ENCODE peak calls at places on chromosome 4, in eight cellular contexts. G is substantia nigra, X is mucosa of descending colon, P is hypothalamus, D is SK-N-SH, C is AG09309, Y is stomach, L is LoVo. S is an unnamed sample.
A peak's percentile ranks its signal among the peaks of the same experiment; 100 is the strongest.

GRCh38 chr4:87982446-87982845 is 6.9 kb downstream of the SPP1 start:
- DNase-seq in P (no peak), C (no peak), Y (no peak), X (no peak), G (no peak), L (no peak), D (no peak), S (no peak)

GRCh38 chr4:185305979-185306442 is 89.7 kb downstream of the LRP2BP start:
- DNase-seq in C (peak; percentile 96), D (no peak), P (no peak), Y (no peak), X (no peak), L (peak; percentile 41), G (no peak), S (no peak)

GRCh38 chr4:188428935-188429334 is 289.7 kb downstream of the TRIML1 start:
- DNase-seq in G (no peak), D (no peak), X (no peak), C (no peak), L (no peak), Y (no peak), P (no peak), S (no peak)

GRCh38 chr4:170687751-170688150 is 598.0 kb upstream of the AADAT start:
- DNase-seq in C (no peak), G (no peak), X (no peak), Y (no peak), P (no peak), D (no peak), L (no peak), S (no peak)

GRCh38 chr4:8478801-8479744 is 38.5 kb downstream of the TRMT44 start:
- DNase-seq in C (no peak), G (no peak), D (no peak), L (no peak), X (no peak), P (no peak), Y (no peak), S (no peak)

GRCh38 chr4:95500361-95500760 is 48.4 kb downstream of the UNC5C start:
- DNase-seq in P (no peak), D (no peak), Y (no peak), C (no peak), X (no peak), L (no peak), G (no peak), S (no peak)

GRCh38 chr4:165094873-165095272 is 17.8 kb downstream of the TMEM192 start:
- DNase-seq in X (no peak), G (no peak), C (no peak), P (no peak), D (no peak), Y (no peak), L (no peak), S (no peak)

GRCh38 chr4:156038772-156039171 is 85.1 kb upstream of the CTSO start:
- DNase-seq in Y (no peak), L (no peak), P (no peak), C (no peak), D (no peak), G (no peak), X (no peak), S (no peak)

GRCh38 chr4:153042757-153043156 is 106.6 kb downstream of the FHDC1 start:
- DNase-seq in P (no peak), L (no peak), G (no peak), Y (no peak), C (no peak), X (no peak), D (no peak), S (no peak)

GRCh38 chr4:2274320-2275043 is 12.6 kb upstream of the MXD4 start:
- DNase-seq in D (peak; percentile 68), L (no peak), P (no peak), C (no peak), G (no peak), X (no peak), Y (no peak), S (no peak)

GRCh38 chr4:62431513-62431912 is 1231.4 kb downstream of the ADGRL3 start:
- DNase-seq in L (no peak), X (no peak), Y (no peak), G (no peak), D (no peak), P (no peak), C (no peak), S (no peak)

GRCh38 chr4:167885071-167885470 is 207.3 kb upstream of the ANXA10 start:
- DNase-seq in L (no peak), P (no peak), Y (no peak), X (no peak), G (no peak), D (no peak), C (no peak), S (no peak)

GRCh38 chr4:25020240-25020639 is 10.5 kb downstream of the LGI2 start:
- DNase-seq in D (no peak), G (no peak), Y (no peak), L (no peak), X (no peak), C (peak; percentile 25), P (no peak), S (no peak)

GRCh38 chr4:179165339-179165738 is 1723.1 kb upstream of the AGA start:
- DNase-seq in D (no peak), Y (no peak), L (no peak), P (no peak), X (no peak), C (no peak), G (no peak), S (no peak)

GRCh38 chr4:8725845-8726244 is 133.3 kb downstream of the CPZ start:
- DNase-seq in L (no peak), X (no peak), D (no peak), Y (peak; percentile 17), P (no peak), G (no peak), C (no peak), S (no peak)

GRCh38 chr4:3303840-3304715 is 11.3 kb downstream of the RGS12 start:
- DNase-seq in G (no peak), P (no peak), L (no peak), C (no peak), X (no peak), D (peak; percentile 56), Y (no peak), S (no peak)

GRCh38 chr4:155679343-155679742 is 12.7 kb downstream of the GUCY1A1 start:
- DNase-seq in C (peak; percentile 2), L (no peak), X (no peak), P (no peak), D (no peak), Y (no peak), G (no peak), S (no peak)

GRCh38 chr4:56728512-56728911 is 47.4 kb upstream of the HOPX start:
- DNase-seq in C (peak; percentile 51), P (no peak), L (peak; percentile 63), G (no peak), Y (peak; percentile 34), D (no peak), X (peak; percentile 92), S (no peak)

GRCh38 chr4:94504545-94504944 is 52.8 kb downstream of the PDLIM5 start:
- DNase-seq in L (no peak), Y (no peak), P (no peak), X (no peak), C (peak; percentile 83), D (no peak), G (no peak), S (no peak)

GRCh38 chr4:139655116-139655515 is 10.5 kb upstream of the MGST2 start:
- DNase-seq in L (no peak), G (no peak), Y (no peak), X (no peak), P (no peak), C (peak; percentile 27), D (peak; percentile 32), S (no peak)

GRCh38 chr4:40648141-40648540 is 18.5 kb upstream of the RBM47 start:
- DNase-seq in P (no peak), Y (no peak), L (no peak), C (no peak), D (no peak), G (no peak), X (no peak), S (no peak)

GRCh38 chr4:123505077-123505456 is 108.5 kb downstream of the SPRY1 start:
- DNase-seq in C (no peak), D (no peak), L (peak; percentile 30), X (no peak), Y (peak; percentile 38), P (no peak), G (no peak), S (no peak)

GRCh38 chr4:1778642-1779392 is 14.3 kb upstream of the FGFR3 start:
- DNase-seq in D (no peak), Y (no peak), P (no peak), X (no peak), C (no peak), G (no peak), L (no peak), S (no peak)

GRCh38 chr4:132763465-132763864 is 385.6 kb upstream of the PCDH10 start:
- DNase-seq in D (no peak), P (no peak), X (no peak), C (no peak), G (no peak), L (no peak), Y (no peak), S (no peak)

GRCh38 chr4:173243917-173244658 is 75.5 kb downstream of the GALNT7 start:
- DNase-seq in L (no peak), G (no peak), Y (no peak), D (no peak), X (no peak), P (no peak), C (no peak), S (no peak)